ENCODE peak calls at places on chromosomes 6 and 20, in five cellular contexts. S is GF-D8, Q is HS-27A, P is NCI-H510A, N is iris pigment epithelial cell. Z is an unnamed sample.

GRCh38 chr20:60565093-60565492 is 606.9 kb downstream of the CDH26 start:
- DNase-seq in S (no peak), Q (no peak), P (no peak), N (no peak), Z (no peak)

GRCh38 chr6:125812394-125813231 is 21.9 kb downstream of the NCOA7 start:
- DNase-seq in S (no peak), Q (peak), P (no peak), N (peak), Z (peak)

GRCh38 chr6:109010703-109011102 is 83.9 kb downstream of the SESN1 start:
- DNase-seq in S (no peak), Q (no peak), P (no peak), N (no peak), Z (no peak)

GRCh38 chr6:14386263-14386981 is 268.9 kb downstream of the CD83 start:
- DNase-seq in S (peak), Q (no peak), P (no peak), N (no peak), Z (no peak)

GRCh38 chr6:151963001-151963400 is 155.5 kb downstream of the ESR1 start:
- DNase-seq in S (no peak), Q (no peak), P (no peak), N (no peak), Z (no peak)

GRCh38 chr6:112665114-112665513 is 318.0 kb downstream of the RFPL4B start:
- DNase-seq in S (no peak), Q (no peak), P (no peak), N (peak), Z (peak)

GRCh38 chr20:19433371-19434316 is 221.2 kb downstream of the SLC24A3 start:
- DNase-seq in S (no peak), Q (peak), P (no peak), N (peak), Z (peak)

GRCh38 chr6:93183513-93183912 is 235.8 kb downstream of the EPHA7 start:
- DNase-seq in S (no peak), Q (no peak), P (no peak), N (no peak), Z (no peak)

GRCh38 chr6:168154263-168154917 is 75.4 kb upstream of the FRMD1 start:
- DNase-seq in S (no peak), Q (no peak), P (no peak), N (no peak), Z (no peak)

GRCh38 chr6:106512958-106513480 is 116.3 kb downstream of the RTN4IP1 start:
- DNase-seq in S (peak), Q (no peak), P (no peak), N (no peak), Z (no peak)

GRCh38 chr6:11111769-11112437 is 378 bp upstream of the ERVFRD-1 start:
- DNase-seq in S (peak), Q (no peak), P (no peak), N (peak), Z (no peak)

GRCh38 chr6:139369568-139370046 is 4.8 kb downstream of the CITED2 start:
- DNase-seq in S (peak), Q (no peak), P (peak), N (no peak), Z (peak)

GRCh38 chr20:36339646-36340592 is 33.8 kb downstream of the DLGAP4 start:
- DNase-seq in S (no peak), Q (no peak), P (no peak), N (no peak), Z (no peak)

GRCh38 chr6:46203388-46203787 is 32.6 kb upstream of the ENPP5 start:
- DNase-seq in S (no peak), Q (no peak), P (no peak), N (no peak), Z (peak)

GRCh38 chr20:53750827-53751393 is 157.3 kb upstream of the ZNF217 start:
- DNase-seq in S (no peak), Q (no peak), P (no peak), N (peak), Z (peak)

GRCh38 chr20:63701329-63702035 is 5.0 kb downstream of the TNFRSF6B start:
- DNase-seq in S (no peak), Q (no peak), P (no peak), N (no peak), Z (no peak)

GRCh38 chr20:824916-825315 is 8.6 kb upstream of the FAM110A start:
- DNase-seq in S (no peak), Q (no peak), P (no peak), N (no peak), Z (no peak)

GRCh38 chr20:6496874-6497273 is 270.6 kb upstream of the BMP2 start:
- DNase-seq in S (no peak), Q (no peak), P (no peak), N (no peak), Z (no peak)

GRCh38 chr6:5541751-5542432 is 280.6 kb downstream of the FARS2 start:
- DNase-seq in S (no peak), Q (no peak), P (no peak), N (peak), Z (peak)

GRCh38 chr6:34000281-34000680 is 145.6 kb downstream of the GRM4 start:
- DNase-seq in S (no peak), Q (no peak), P (no peak), N (no peak), Z (no peak)